ENCODE peak calls at places on chromosome 11, in five cellular contexts. I is MM.1S, L is HCT116, U is SK-N-SH, P is neural progenitor cell. A is an unnamed sample.
A peak's percentile ranks its signal among the peaks of the same experiment; 100 is the strongest.

GRCh38 chr11:7671807-7672206 is 1.5 kb downstream of the CYB5R2 start:
- DNase-seq in I (peak; percentile 22), L (no peak), U (no peak), P (no peak), A (peak; percentile 24)

GRCh38 chr11:62572431-62572830 is 1.3 kb downstream of the EEF1G start:
- DNase-seq in I (no peak), L (no peak), U (no peak), P (no peak), A (no peak)

GRCh38 chr11:78244546-78245315 is 56.0 kb downstream of the USP35 start:
- DNase-seq in I (no peak), L (no peak), U (peak; percentile 25), P (no peak), A (no peak)

GRCh38 chr11:60367896-60368295 is 10.4 kb upstream of the MS4A7 start:
- DNase-seq in I (no peak), L (no peak), U (no peak), P (no peak), A (no peak)

GRCh38 chr11:93288079-93288478 is 42.5 kb upstream of the DEUP1 start:
- DNase-seq in I (no peak), L (no peak), U (no peak), P (no peak), A (no peak)

GRCh38 chr11:117117681-117118080 is 19.5 kb upstream of the SIK3 start:
- DNase-seq in I (no peak), L (no peak), U (no peak), P (no peak), A (no peak)

GRCh38 chr11:68035266-68035876 is 3.5 kb upstream of the TCIRG1 start:
- DNase-seq in I (no peak), L (no peak), U (no peak), P (no peak), A (no peak)

GRCh38 chr11:7673724-7674434 is 579 bp upstream of the CYB5R2 start:
- DNase-seq in I (no peak), L (peak; percentile 29), U (peak; percentile 49), P (peak; percentile 81), A (peak; percentile 74)

GRCh38 chr11:86214710-86215109 is 29.8 kb upstream of the EED start:
- DNase-seq in I (no peak), L (no peak), U (no peak), P (no peak), A (no peak)

GRCh38 chr11:85088286-85088685 is 538.9 kb downstream of the DLG2 start:
- DNase-seq in I (no peak), L (no peak), U (no peak), P (no peak), A (no peak)

GRCh38 chr11:128694618-128695481 is 978 bp downstream of the FLI1 start:
- DNase-seq in I (peak; percentile 34), L (no peak), U (peak; percentile 66), P (peak; percentile 66), A (no peak)

GRCh38 chr11:130761560-130762220 is 154.6 kb downstream of the SNX19 start:
- DNase-seq in I (no peak), L (no peak), U (no peak), P (peak; percentile 52), A (no peak)

GRCh38 chr11:5689551-5689983 is at the start of gene TRIM22:
- DNase-seq in I (peak; percentile 74), L (no peak), U (no peak), P (peak; percentile 43), A (peak; percentile 32)

GRCh38 chr11:93700830-93701229 is 39.3 kb downstream of the CEP295 start:
- DNase-seq in I (no peak), L (no peak), U (no peak), P (no peak), A (no peak)

GRCh38 chr11:61963016-61963281 is 4.5 kb downstream of the FTH1 start:
- DNase-seq in I (no peak), L (no peak), U (no peak), P (no peak), A (no peak)

GRCh38 chr11:65569164-65569972 is 909 bp upstream of the ZNRD2 start:
- DNase-seq in I (peak; percentile 16), L (no peak), U (no peak), P (no peak), A (no peak)

GRCh38 chr11:8685306-8685705 is 2.7 kb downstream of the RPL27A start:
- DNase-seq in I (no peak), L (no peak), U (no peak), P (no peak), A (no peak)

GRCh38 chr11:108561535-108561991 is 32.0 kb downstream of the EXPH5 start:
- DNase-seq in I (no peak), L (no peak), U (no peak), P (no peak), A (no peak)

GRCh38 chr11:96187779-96188624 is 155.0 kb downstream of the MAML2 start:
- DNase-seq in I (no peak), L (no peak), U (no peak), P (no peak), A (peak; percentile 38)

GRCh38 chr11:16722945-16723344 is 15.5 kb upstream of the C11orf58 start:
- DNase-seq in I (no peak), L (no peak), U (no peak), P (no peak), A (no peak)

GRCh38 chr11:30860970-30861369 is 274.8 kb upstream of the MPPED2 start:
- DNase-seq in I (no peak), L (no peak), U (peak; percentile 2), P (peak; percentile 73), A (no peak)

GRCh38 chr11:46370253-46370652 is 11.2 kb upstream of the MDK start:
- DNase-seq in I (no peak), L (no peak), U (no peak), P (no peak), A (no peak)

GRCh38 chr11:123152951-123153350 is 42.1 kb downstream of the CLMP start:
- DNase-seq in I (no peak), L (no peak), U (no peak), P (no peak), A (no peak)

GRCh38 chr11:16154715-16155396 is 201.5 kb downstream of the SOX6 start:
- DNase-seq in I (no peak), L (no peak), U (no peak), P (no peak), A (peak; percentile 45)

GRCh38 chr11:62142043-62142375 is 18.2 kb downstream of the INCENP start:
- DNase-seq in I (no peak), L (no peak), U (no peak), P (no peak), A (no peak)

GRCh38 chr11:12865871-12866595 is 143.1 kb upstream of the RASSF10 start:
- DNase-seq in I (no peak), L (no peak), U (no peak), P (peak; percentile 48), A (no peak)

GRCh38 chr11:88398372-88399140 is 61.0 kb upstream of the CTSC start:
- DNase-seq in I (no peak), L (peak; percentile 12), U (no peak), P (no peak), A (no peak)

GRCh38 chr11:67060111-67060522 is 3.5 kb downstream of the RHOD start:
- DNase-seq in I (no peak), L (no peak), U (no peak), P (no peak), A (no peak)

DNA sequence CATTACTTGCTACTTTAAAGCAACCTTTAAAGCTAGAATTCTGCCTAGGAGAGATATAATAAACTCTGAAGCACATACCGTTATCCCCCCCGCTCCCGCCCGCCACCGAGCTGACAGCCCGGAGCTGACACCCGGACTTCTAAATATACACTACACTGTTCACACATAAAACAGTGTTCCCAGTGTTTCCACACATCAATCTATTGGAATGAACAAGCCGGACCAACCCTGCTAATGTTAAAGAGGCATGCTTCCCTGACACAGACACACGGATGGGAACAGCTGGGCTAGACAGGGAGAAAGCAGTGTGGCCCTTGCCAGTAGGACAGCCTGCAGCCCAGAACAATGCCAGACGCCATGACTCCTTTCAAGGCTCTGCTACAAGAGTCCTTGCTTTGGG is 108.4 kb upstream of the CSNK2A3 start:
- DNase-seq in I (no peak), L (no peak), U (no peak), P (no peak), A (no peak)
- TF ChIP-seq EZH2phosphoT487 in I (no peak), L (no peak), U (no peak), P (no peak), A (no peak)

GRCh38 chr11:11722861-11723260 is 101.1 kb upstream of the GALNT18 start:
- DNase-seq in I (no peak), L (no peak), U (no peak), P (no peak), A (no peak)
- H3K4me2 ChIP-seq in I (no peak overlapping the region), L (no peak overlapping the region), U (no peak overlapping the region), P (no peak overlapping the region), A (no peak overlapping the region)

GRCh38 chr11:121198491-121198890 is 94.1 kb upstream of the SC5D start:
- DNase-seq in I (no peak), L (no peak), U (no peak), P (no peak), A (no peak)
- H3K27me3 ChIP-seq in I (no peaks in the 10 kb centered on the region), L (no peaks in the 10 kb centered on the region), U (no peaks in the 10 kb centered on the region), P (no peaks in the 10 kb centered on the region), A (no peaks in the 10 kb centered on the region)

GRCh38 chr11:81673001-81673400 is 1060.7 kb downstream of the FAM181B start:
- DNase-seq in I (no peak), L (no peak), U (no peak), P (no peak), A (no peak)
- TF ChIP-seq EZH2phosphoT487 in I (no peak), L (no peak), U (no peak), P (no peak), A (no peak)

GRCh38 chr11:14566331-14567063 is 46.3 kb upstream of the PSMA1 start:
- DNase-seq in I (peak; percentile 31), L (no peak), U (no peak), P (no peak), A (peak; percentile 13)

GRCh38 chr11:14565845-14566244 is 45.7 kb upstream of the PSMA1 start:
- DNase-seq in I (no peak), L (no peak), U (no peak), P (no peak), A (no peak)

GRCh38 chr11:14567064-14567651 is 47.0 kb upstream of the PSMA1 start:
- DNase-seq in I (peak; percentile 62), L (no peak), U (no peak), P (no peak), A (no peak)
- H3K4me2 ChIP-seq in I (peak overlapping the region; percentile 52), L (no peak overlapping the region), U (no peak overlapping the region), P (no peak overlapping the region), A (no peak overlapping the region)

GRCh38 chr11:71251761-71252433 is 480 bp downstream of the SHANK2 start:
- DNase-seq in I (no peak), L (no peak), U (peak; percentile 92), P (peak; percentile 87), A (peak; percentile 80)
- H3K27me3 ChIP-seq in I (peaks cover 92% of the 10 kb centered on the region), L (no peaks in the 10 kb centered on the region), U (no peaks in the 10 kb centered on the region), P (peaks cover 81% of the 10 kb centered on the region), A (no peaks in the 10 kb centered on the region)

GRCh38 chr11:45212566-45213315 is 66.3 kb downstream of the PRDM11 start:
- DNase-seq in I (no peak), L (no peak), U (no peak), P (peak; percentile 67), A (no peak)
- TF ChIP-seq EZH2phosphoT487 in I (no peak), L (no peak), U (no peak), P (no peak), A (no peak)